ENCODE peak calls at places on chromosomes 5 and 9, in ten cellular contexts. One of them, this sample, is unnamed.

GRCh38 chr5:173765661-173766060 is 122.5 kb upstream of the CPEB4 start:
- DNase-seq in tibial nerve: no peak
- DNase-seq in A549: no peak
- DNase-seq in GM12891: no peak
- DNase-seq in NB4: no peak
- DNase-seq in GM12892: no peak
- DNase-seq in adrenal gland: no peak
- DNase-seq in vagina: no peak
- DNase-seq in endothelial cell of umbilical vein: no peak
- DNase-seq in uterus: no peak
- DNase-seq in this sample: no peak

GRCh38 chr9:93194584-93194983 is 10.6 kb downstream of the WNK2 start:
- DNase-seq in A549: no peak
- DNase-seq in NB4: no peak
- DNase-seq in uterus: no peak
- DNase-seq in GM12891: no peak
- DNase-seq in adrenal gland: no peak
- DNase-seq in tibial nerve: no peak
- DNase-seq in endothelial cell of umbilical vein: no peak
- DNase-seq in GM12892: no peak
- DNase-seq in vagina: no peak
- DNase-seq in this sample: no peak

GRCh38 chr5:107380654-107381053 is 290.1 kb downstream of the EFNA5 start:
- DNase-seq in GM12892: no peak
- DNase-seq in GM12891: no peak
- DNase-seq in uterus: no peak
- DNase-seq in tibial nerve: no peak
- DNase-seq in NB4: no peak
- DNase-seq in endothelial cell of umbilical vein: no peak
- DNase-seq in A549: no peak
- DNase-seq in adrenal gland: no peak
- DNase-seq in vagina: no peak
- DNase-seq in this sample: no peak

GRCh38 chr5:153952893-153953292 is 85.8 kb downstream of the FAM114A2 start:
- DNase-seq in NB4: no peak
- DNase-seq in tibial nerve: no peak
- DNase-seq in endothelial cell of umbilical vein: no peak
- DNase-seq in GM12891: no peak
- DNase-seq in uterus: no peak
- DNase-seq in adrenal gland: no peak
- DNase-seq in vagina: no peak
- DNase-seq in GM12892: no peak
- DNase-seq in A549: no peak
- DNase-seq in this sample: no peak

GRCh38 chr9:8783999-8784398 is 984.4 kb upstream of the DMAC1 start:
- DNase-seq in vagina: no peak
- DNase-seq in adrenal gland: no peak
- DNase-seq in tibial nerve: no peak
- DNase-seq in NB4: no peak
- DNase-seq in GM12891: no peak
- DNase-seq in endothelial cell of umbilical vein: no peak
- DNase-seq in A549: no peak
- DNase-seq in GM12892: no peak
- DNase-seq in uterus: no peak
- DNase-seq in this sample: no peak

GRCh38 chr5:155004138-155004744 is 9.3 kb upstream of the KIF4B start:
- DNase-seq in tibial nerve: no peak
- DNase-seq in uterus: no peak
- DNase-seq in endothelial cell of umbilical vein: peak
- DNase-seq in A549: no peak
- DNase-seq in vagina: no peak
- DNase-seq in adrenal gland: peak
- DNase-seq in GM12891: no peak
- DNase-seq in GM12892: no peak
- DNase-seq in NB4: peak
- DNase-seq in this sample: peak

GRCh38 chr9:3477236-3477834 is 48.5 kb downstream of the RFX3 start:
- DNase-seq in GM12891: no peak
- DNase-seq in tibial nerve: no peak
- DNase-seq in A549: no peak
- DNase-seq in vagina: no peak
- DNase-seq in endothelial cell of umbilical vein: no peak
- DNase-seq in GM12892: no peak
- DNase-seq in uterus: no peak
- DNase-seq in NB4: no peak
- DNase-seq in adrenal gland: no peak
- DNase-seq in this sample: peak

GRCh38 chr5:110288766-110289165 is 437.7 kb downstream of the TMEM232 start:
- DNase-seq in NB4: peak
- DNase-seq in endothelial cell of umbilical vein: no peak
- DNase-seq in uterus: no peak
- DNase-seq in vagina: no peak
- DNase-seq in tibial nerve: no peak
- DNase-seq in GM12891: no peak
- DNase-seq in GM12892: no peak
- DNase-seq in A549: no peak
- DNase-seq in adrenal gland: no peak
- DNase-seq in this sample: no peak

GRCh38 chr9:125989524-125990180 is 242.5 kb downstream of the PBX3 start:
- DNase-seq in adrenal gland: no peak
- DNase-seq in A549: no peak
- DNase-seq in GM12891: no peak
- DNase-seq in endothelial cell of umbilical vein: no peak
- DNase-seq in NB4: no peak
- DNase-seq in tibial nerve: no peak
- DNase-seq in uterus: no peak
- DNase-seq in GM12892: no peak
- DNase-seq in vagina: no peak
- DNase-seq in this sample: no peak

DNA sequence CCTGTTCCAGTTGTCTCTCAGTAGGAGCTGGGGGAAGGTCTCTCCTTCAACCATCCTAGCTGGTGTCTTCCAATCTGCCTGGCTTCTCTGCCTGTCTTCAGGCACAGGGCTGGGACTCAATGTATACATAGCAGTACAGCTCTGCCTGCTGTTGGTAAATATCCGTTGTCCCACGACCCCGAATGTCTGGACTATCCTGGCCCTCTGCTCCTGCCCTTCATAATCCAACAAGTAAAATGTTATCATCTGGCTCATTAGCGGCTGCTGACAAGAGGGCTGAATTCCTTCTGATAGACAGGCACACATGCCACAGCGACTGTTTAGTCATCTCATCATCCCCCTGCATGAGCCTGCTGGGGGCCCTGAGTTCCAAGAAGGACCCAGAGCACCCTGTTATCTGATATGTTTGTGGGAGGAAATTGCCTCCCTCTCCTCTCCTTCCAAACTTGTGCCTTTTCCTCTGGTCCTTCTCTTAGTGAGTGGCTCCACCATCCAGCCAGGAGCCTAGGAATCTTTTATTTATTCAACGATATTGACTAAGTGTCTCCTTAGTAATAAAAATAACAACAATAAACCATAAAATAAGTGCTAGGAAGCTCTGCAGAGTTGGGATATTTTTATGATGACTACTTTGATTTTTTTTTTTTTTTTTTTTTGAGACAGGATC is 29.5 kb upstream of the TGFBR1 start:
- DNase-seq in tibial nerve: no peak
- DNase-seq in endothelial cell of umbilical vein: no peak
- DNase-seq in GM12891: no peak
- DNase-seq in uterus: no peak
- DNase-seq in vagina: no peak
- DNase-seq in A549: no peak
- DNase-seq in adrenal gland: no peak
- DNase-seq in NB4: no peak
- DNase-seq in GM12892: no peak
- DNase-seq in this sample: peak
- TF ChIP-seq POLR2A in tibial nerve: no peak
- TF ChIP-seq POLR2A in endothelial cell of umbilical vein: no peak
- TF ChIP-seq POLR2A in GM12891: no peak
- TF ChIP-seq POLR2A in uterus: no peak
- TF ChIP-seq POLR2A in vagina: no peak
- TF ChIP-seq POLR2A in A549: no peak
- TF ChIP-seq POLR2A in adrenal gland: no peak
- TF ChIP-seq POLR2A in NB4: no peak
- TF ChIP-seq POLR2A in GM12892: no peak
- TF ChIP-seq POLR2A in this sample: peak

DNA sequence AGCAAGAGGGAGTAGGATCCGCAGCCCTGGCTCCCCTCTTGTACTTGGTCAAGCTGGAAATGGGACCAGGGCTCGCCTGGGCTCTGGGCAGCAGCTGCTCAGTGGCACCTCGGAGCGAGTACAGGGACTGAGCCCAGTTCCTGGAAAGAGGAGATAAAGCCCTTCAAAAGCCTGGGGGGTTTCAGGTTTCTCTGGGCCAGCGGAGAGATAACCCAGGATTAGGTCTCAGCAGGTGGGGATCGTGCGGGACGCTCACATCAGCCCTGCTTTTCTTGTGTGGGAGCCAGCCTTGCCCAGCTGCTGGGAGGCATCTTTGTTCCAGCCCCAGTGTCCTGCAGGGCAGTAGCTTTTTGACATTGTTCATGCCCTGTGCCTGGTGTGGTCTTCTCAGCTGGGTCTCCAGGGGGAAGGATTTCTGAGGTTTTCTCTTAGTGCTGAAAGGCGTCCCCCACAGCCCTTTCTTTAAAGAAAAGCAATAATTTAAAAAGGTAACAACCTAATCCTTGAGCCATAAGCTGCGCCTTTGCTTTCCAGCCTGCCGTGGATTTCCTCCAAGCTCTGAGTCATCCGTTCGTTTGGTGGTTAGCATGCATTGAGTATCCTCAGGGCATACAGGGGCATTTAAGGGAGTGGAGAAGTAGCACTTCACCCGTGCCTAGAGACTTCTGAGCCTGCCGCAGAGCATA is 657 bp upstream of the TNC start:
- DNase-seq in A549: peak
- DNase-seq in NB4: peak
- DNase-seq in uterus: peak
- DNase-seq in GM12892: no peak
- DNase-seq in endothelial cell of umbilical vein: peak
- DNase-seq in vagina: no peak
- DNase-seq in adrenal gland: peak
- DNase-seq in GM12891: no peak
- DNase-seq in tibial nerve: peak
- DNase-seq in this sample: no peak
- TF ChIP-seq POLR2A in A549: no peak
- TF ChIP-seq POLR2A in NB4: no peak
- TF ChIP-seq POLR2A in uterus: no peak
- TF ChIP-seq POLR2A in GM12892: no peak
- TF ChIP-seq POLR2A in endothelial cell of umbilical vein: no peak
- TF ChIP-seq POLR2A in vagina: no peak
- TF ChIP-seq POLR2A in adrenal gland: no peak
- TF ChIP-seq POLR2A in GM12891: no peak
- TF ChIP-seq POLR2A in tibial nerve: no peak
- TF ChIP-seq POLR2A in this sample: no peak

GRCh38 chr5:147452137-147452838 is 57.6 kb downstream of the DPYSL3 start:
- DNase-seq in tibial nerve: no peak
- DNase-seq in GM12891: no peak
- DNase-seq in uterus: peak
- DNase-seq in endothelial cell of umbilical vein: no peak
- DNase-seq in NB4: no peak
- DNase-seq in adrenal gland: no peak
- DNase-seq in A549: no peak
- DNase-seq in vagina: no peak
- DNase-seq in GM12892: no peak
- DNase-seq in this sample: no peak

GRCh38 chr5:147455822-147456221 is 54.0 kb downstream of the DPYSL3 start:
- DNase-seq in A549: no peak
- DNase-seq in endothelial cell of umbilical vein: no peak
- DNase-seq in tibial nerve: no peak
- DNase-seq in GM12892: no peak
- DNase-seq in adrenal gland: no peak
- DNase-seq in uterus: no peak
- DNase-seq in vagina: no peak
- DNase-seq in NB4: no peak
- DNase-seq in GM12891: no peak
- DNase-seq in this sample: no peak

GRCh38 chr5:147455321-147455720 is 54.5 kb downstream of the DPYSL3 start:
- DNase-seq in GM12891: no peak
- DNase-seq in A549: no peak
- DNase-seq in uterus: peak
- DNase-seq in adrenal gland: no peak
- DNase-seq in GM12892: no peak
- DNase-seq in vagina: no peak
- DNase-seq in tibial nerve: peak
- DNase-seq in NB4: peak
- DNase-seq in endothelial cell of umbilical vein: no peak
- DNase-seq in this sample: no peak

GRCh38 chr5:147451125-147451524 is 58.7 kb downstream of the DPYSL3 start:
- DNase-seq in A549: no peak
- DNase-seq in GM12892: no peak
- DNase-seq in GM12891: no peak
- DNase-seq in adrenal gland: no peak
- DNase-seq in tibial nerve: no peak
- DNase-seq in NB4: no peak
- DNase-seq in vagina: no peak
- DNase-seq in uterus: no peak
- DNase-seq in endothelial cell of umbilical vein: no peak
- DNase-seq in this sample: no peak

GRCh38 chr5:147453901-147454814 is 55.7 kb downstream of the DPYSL3 start:
- DNase-seq in tibial nerve: peak
- DNase-seq in vagina: no peak
- DNase-seq in GM12892: peak
- DNase-seq in adrenal gland: peak
- DNase-seq in GM12891: peak
- DNase-seq in A549: peak
- DNase-seq in uterus: peak
- DNase-seq in NB4: peak
- DNase-seq in endothelial cell of umbilical vein: peak
- DNase-seq in this sample: peak
- TF ChIP-seq POLR2A in tibial nerve: no peak
- TF ChIP-seq POLR2A in vagina: no peak
- TF ChIP-seq POLR2A in GM12892: no peak
- TF ChIP-seq POLR2A in adrenal gland: no peak
- TF ChIP-seq POLR2A in GM12891: no peak
- TF ChIP-seq POLR2A in A549: no peak
- TF ChIP-seq POLR2A in uterus: peak
- TF ChIP-seq POLR2A in NB4: no peak
- TF ChIP-seq POLR2A in endothelial cell of umbilical vein: no peak
- TF ChIP-seq POLR2A in this sample: no peak

GRCh38 chr5:160119905-160120266 is 636 bp upstream of the PWWP2A start:
- DNase-seq in NB4: no peak
- DNase-seq in GM12892: no peak
- DNase-seq in GM12891: no peak
- DNase-seq in adrenal gland: no peak
- DNase-seq in A549: no peak
- DNase-seq in vagina: no peak
- DNase-seq in tibial nerve: no peak
- DNase-seq in endothelial cell of umbilical vein: no peak
- DNase-seq in uterus: no peak
- DNase-seq in this sample: no peak

GRCh38 chr5:160116991-160117390 is 2.3 kb downstream of the PWWP2A start:
- DNase-seq in A549: no peak
- DNase-seq in GM12891: no peak
- DNase-seq in vagina: no peak
- DNase-seq in endothelial cell of umbilical vein: no peak
- DNase-seq in uterus: no peak
- DNase-seq in NB4: no peak
- DNase-seq in tibial nerve: no peak
- DNase-seq in GM12892: no peak
- DNase-seq in adrenal gland: no peak
- DNase-seq in this sample: no peak

GRCh38 chr5:160118349-160119141 is 705 bp downstream of the PWWP2A start:
- DNase-seq in vagina: no peak
- DNase-seq in GM12891: peak
- DNase-seq in adrenal gland: peak
- DNase-seq in tibial nerve: peak
- DNase-seq in GM12892: peak
- DNase-seq in endothelial cell of umbilical vein: no peak
- DNase-seq in NB4: peak
- DNase-seq in A549: peak
- DNase-seq in uterus: peak
- DNase-seq in this sample: peak

GRCh38 chr5:160119142-160119904 is at the start of gene PWWP2A:
- DNase-seq in A549: peak
- DNase-seq in vagina: peak
- DNase-seq in NB4: peak
- DNase-seq in endothelial cell of umbilical vein: peak
- DNase-seq in tibial nerve: peak
- DNase-seq in adrenal gland: peak
- DNase-seq in uterus: peak
- DNase-seq in GM12891: peak
- DNase-seq in GM12892: peak
- DNase-seq in this sample: peak
- TF ChIP-seq POLR2A in A549: peak
- TF ChIP-seq POLR2A in vagina: no peak
- TF ChIP-seq POLR2A in NB4: peak
- TF ChIP-seq POLR2A in endothelial cell of umbilical vein: peak
- TF ChIP-seq POLR2A in tibial nerve: peak
- TF ChIP-seq POLR2A in adrenal gland: peak
- TF ChIP-seq POLR2A in uterus: peak
- TF ChIP-seq POLR2A in GM12891: peak
- TF ChIP-seq POLR2A in GM12892: peak
- TF ChIP-seq POLR2A in this sample: peak

This sample was measured in erythroblast.